ENCODE peak calls at places on chromosomes 3 and 15, in four cellular contexts. One of them, this sample, is unnamed.

GRCh38 chr3:177451940-177452484 is 254.7 kb upstream of the TBL1XR1 start:
- DNase-seq in SW 1271: no peak
- DNase-seq in iPS-NIHi11: no peak
- DNase-seq in foreskin fibroblast: peak
- DNase-seq in this sample: peak

GRCh38 chr3:187958432-187959003 is 195.4 kb upstream of the LPP start:
- DNase-seq in SW 1271: no peak
- DNase-seq in iPS-NIHi11: no peak
- DNase-seq in foreskin fibroblast: no peak
- DNase-seq in this sample: no peak

GRCh38 chr3:122984007-122984406 is 43.6 kb downstream of the SEMA5B start:
- DNase-seq in SW 1271: no peak
- DNase-seq in iPS-NIHi11: no peak
- DNase-seq in foreskin fibroblast: no peak
- DNase-seq in this sample: no peak

GRCh38 chr3:178761024-178761423 is 224.8 kb downstream of the KCNMB2 start:
- DNase-seq in SW 1271: no peak
- DNase-seq in iPS-NIHi11: no peak
- DNase-seq in foreskin fibroblast: no peak
- DNase-seq in this sample: no peak

GRCh38 chr3:45186871-45187270 is 39.2 kb downstream of the TMEM158 start:
- DNase-seq in SW 1271: no peak
- DNase-seq in iPS-NIHi11: no peak
- DNase-seq in foreskin fibroblast: no peak
- DNase-seq in this sample: no peak

GRCh38 chr15:101242160-101242998 is 9.5 kb downstream of the CHSY1 start:
- DNase-seq in SW 1271: no peak
- DNase-seq in iPS-NIHi11: no peak
- DNase-seq in foreskin fibroblast: peak
- DNase-seq in this sample: peak

GRCh38 chr15:96774216-96774615 is 443.7 kb downstream of the NR2F2 start:
- DNase-seq in SW 1271: no peak
- DNase-seq in iPS-NIHi11: no peak
- DNase-seq in foreskin fibroblast: no peak
- DNase-seq in this sample: no peak

GRCh38 chr3:88267847-88268246 is 118.1 kb downstream of the C3orf38 start:
- DNase-seq in SW 1271: no peak
- DNase-seq in iPS-NIHi11: no peak
- DNase-seq in foreskin fibroblast: no peak
- DNase-seq in this sample: no peak

GRCh38 chr3:171323934-171324535 is 136.2 kb downstream of the TNIK start:
- DNase-seq in SW 1271: no peak
- DNase-seq in iPS-NIHi11: no peak
- DNase-seq in foreskin fibroblast: no peak
- DNase-seq in this sample: no peak

GRCh38 chr15:69732133-69732532 is 279.5 kb downstream of the RPLP1 start:
- DNase-seq in SW 1271: no peak
- DNase-seq in iPS-NIHi11: no peak
- DNase-seq in foreskin fibroblast: no peak
- DNase-seq in this sample: no peak

GRCh38 chr3:190521998-190522397 is 8.1 kb downstream of the IL1RAP start:
- DNase-seq in SW 1271: no peak
- DNase-seq in iPS-NIHi11: no peak
- DNase-seq in foreskin fibroblast: no peak
- DNase-seq in this sample: no peak